ENCODE peak calls at places on chromosomes 5 and 9, in seven cellular contexts. W, B, F, E, S, X and R are unnamed samples.

GRCh38 chr9:94639045-94639995 is at the start of gene FBP1:
- DNase-seq in B (peak), S (peak), X (peak), W (peak), F (peak), E (peak), R (peak)

GRCh38 chr5:73853091-73853490 is 227.1 kb downstream of the ARHGEF28 start:
- DNase-seq in E (no peak), F (peak), S (no peak), B (peak), W (no peak), X (no peak), R (no peak)

GRCh38 chr5:97142521-97143254 is at the start of gene LIX1:
- DNase-seq in W (peak), X (no peak), S (peak), B (peak), E (no peak), F (peak), R (peak)

GRCh38 chr5:95725071-95725820 is 5.9 kb upstream of the RHOBTB3 start:
- DNase-seq in S (no peak), F (peak), B (no peak), W (no peak), X (no peak), E (no peak), R (no peak)

GRCh38 chr5:135183464-135183863 is 149.4 kb upstream of the PITX1 start:
- DNase-seq in W (no peak), B (no peak), E (no peak), S (no peak), X (no peak), F (no peak), R (no peak)

GRCh38 chr9:32550046-32550608 is 2.0 kb upstream of the SMIM27 start:
- DNase-seq in B (peak), W (no peak), X (no peak), E (no peak), S (no peak), F (peak), R (peak)

GRCh38 chr5:75663621-75664285 is 52.5 kb downstream of the ANKDD1B start:
- DNase-seq in E (no peak), F (no peak), S (no peak), X (no peak), B (no peak), W (no peak), R (no peak)

GRCh38 chr5:54854883-54855581 is 130.4 kb downstream of the ESM1 start:
- DNase-seq in S (no peak), F (no peak), B (no peak), E (no peak), W (no peak), X (no peak), R (no peak)

GRCh38 chr9:70761139-70761538 is 346.7 kb upstream of the KLF9 start:
- DNase-seq in F (no peak), B (no peak), W (no peak), X (no peak), S (no peak), E (no peak), R (no peak)

GRCh38 chr5:127351418-127351817 is 60.8 kb downstream of the MEGF10 start:
- DNase-seq in X (no peak), E (no peak), S (no peak), B (peak), F (no peak), W (no peak), R (no peak)

GRCh38 chr5:78430816-78431215 is 70.4 kb downstream of the SCAMP1 start:
- DNase-seq in F (peak), W (no peak), S (no peak), X (no peak), E (no peak), B (no peak), R (no peak)

GRCh38 chr9:133609311-133610098 is at the start of gene FAM163B:
- DNase-seq in S (no peak), X (no peak), E (peak), F (peak), B (peak), W (no peak), R (peak)

GRCh38 chr5:108418172-108418571 is 36.3 kb upstream of the FBXL17 start:
- DNase-seq in F (peak), X (no peak), B (no peak), E (no peak), S (no peak), W (no peak), R (no peak)

GRCh38 chr5:58040851-58041250 is 419.0 kb downstream of the PLK2 start:
- DNase-seq in E (no peak), W (no peak), X (no peak), S (no peak), B (no peak), F (peak), R (no peak)

GRCh38 chr9:33140406-33141360 is 26.5 kb downstream of the B4GALT1 start:
- DNase-seq in X (no peak), E (no peak), B (no peak), W (peak), F (no peak), S (no peak), R (no peak)

GRCh38 chr5:150400327-150401075 is 12.2 kb downstream of the CD74 start:
- DNase-seq in S (no peak), W (peak), F (no peak), E (no peak), X (peak), B (no peak), R (no peak)

GRCh38 chr5:171701138-171701537 is 84.5 kb upstream of the SMIM23 start:
- DNase-seq in E (no peak), X (no peak), F (no peak), W (no peak), B (no peak), S (no peak), R (no peak)

GRCh38 chr9:75482566-75482965 is 394.3 kb downstream of the OSTF1 start:
- DNase-seq in W (peak), F (no peak), E (no peak), S (no peak), X (no peak), B (peak), R (no peak)

GRCh38 chr5:16794381-16794913 is 141.6 kb downstream of the MYO10 start:
- DNase-seq in X (no peak), F (no peak), E (no peak), B (no peak), S (no peak), W (no peak), R (no peak)

GRCh38 chr5:52844885-52845284 is 57.2 kb downstream of the ITGA1 start:
- DNase-seq in S (no peak), X (no peak), E (no peak), B (no peak), F (peak), W (no peak), R (no peak)